ENCODE peak calls at places on chromosomes 1 and 21, in four cellular contexts. V is K562, O is HepG2, S is GM12891. Y is an unnamed sample.

GRCh38 chr1:234675006-234675405 is 65.0 kb upstream of the IRF2BP2 start:
- DNase-seq in V (no peak), S (no peak), O (no peak), Y (no peak)

GRCh38 chr1:192445243-192445642 is 128.5 kb downstream of the RGS21 start:
- DNase-seq in V (no peak), S (no peak), O (no peak), Y (no peak)

GRCh38 chr1:108513114-108513513 is 46.8 kb upstream of the EEIG2 start:
- DNase-seq in S (no peak), V (no peak), O (no peak), Y (no peak)

GRCh38 chr1:65795311-65795710 is 2.6 kb downstream of the PDE4B start:
- DNase-seq in V (no peak), O (no peak), S (no peak), Y (no peak)

GRCh38 chr1:33342041-33342723 is 21.3 kb upstream of the A3GALT2 start:
- DNase-seq in V (no peak), O (peak), S (no peak), Y (no peak)

GRCh38 chr1:109547412-109548320 is 749 bp upstream of the GNAI3 start:
- DNase-seq in S (no peak), O (no peak), V (no peak), Y (no peak)

GRCh38 chr1:98420376-98421097 is 241.0 kb upstream of the SNX7 start:
- DNase-seq in O (no peak), S (no peak), V (no peak), Y (no peak)

GRCh38 chr1:24491577-24492360 is 10.9 kb upstream of the RCAN3 start:
- DNase-seq in O (no peak), V (no peak), S (no peak), Y (no peak)

GRCh38 chr1:234970731-234971476 is 157.7 kb downstream of the TOMM20 start:
- DNase-seq in V (no peak), S (no peak), O (peak), Y (no peak)

GRCh38 chr1:22712502-22713271 is 2.0 kb downstream of the EPHB2 start:
- DNase-seq in S (peak), O (no peak), V (no peak), Y (peak)

GRCh38 chr1:234368320-234369032 is 4.8 kb upstream of the COA6 start:
- DNase-seq in S (no peak), O (no peak), V (no peak), Y (no peak)

GRCh38 chr1:103517380-103518047 is 8.0 kb upstream of the RNPC3 start:
- DNase-seq in V (no peak), S (no peak), O (no peak), Y (no peak)

GRCh38 chr21:30234643-30235042 is 18.7 kb upstream of the CLDN8 start:
- DNase-seq in O (no peak), S (no peak), V (no peak), Y (no peak)

GRCh38 chr1:201084171-201084766 is 28.0 kb downstream of the CACNA1S start:
- DNase-seq in V (no peak), O (no peak), S (no peak), Y (no peak)

GRCh38 chr1:223123238-223123976 is 19.6 kb downstream of the TLR5 start:
- DNase-seq in O (peak), V (peak), S (peak), Y (peak)

GRCh38 chr1:197268012-197268411 is at the start of gene CRB1:
- DNase-seq in V (no peak), S (no peak), O (no peak), Y (no peak)

GRCh38 chr1:211133841-211134669 is at the start of gene KCNH1:
- DNase-seq in O (peak), S (peak), V (peak), Y (peak)

GRCh38 chr1:229753764-229754553 is 127.9 kb downstream of the URB2 start:
- DNase-seq in S (no peak), O (no peak), V (peak), Y (no peak)

GRCh38 chr1:13766906-13767564 is 67.0 kb downstream of the PRDM2 start:
- DNase-seq in S (no peak), O (no peak), V (no peak), Y (no peak)

GRCh38 chr1:55833452-55834160 is 618.4 kb upstream of the USP24 start:
- DNase-seq in S (no peak), O (no peak), V (no peak), Y (no peak)

GRCh38 chr21:33815153-33815707 is 100.4 kb downstream of the ATP5PO start:
- DNase-seq in V (no peak), S (no peak), O (no peak), Y (no peak)

GRCh38 chr1:19367584-19368041 is 55.5 kb downstream of the SLC66A1 start:
- DNase-seq in S (no peak), O (no peak), V (no peak), Y (no peak)

GRCh38 chr1:85626818-85627217 is 46.3 kb downstream of the CCN1 start:
- DNase-seq in S (no peak), V (no peak), O (no peak), Y (no peak)

GRCh38 chr1:19353596-19353995 is 41.5 kb downstream of the SLC66A1 start:
- DNase-seq in S (no peak), V (no peak), O (no peak), Y (no peak)

GRCh38 chr1:94954292-94955220 is 27.6 kb upstream of the CNN3 start:
- DNase-seq in O (no peak), S (no peak), V (no peak), Y (no peak)

GRCh38 chr1:115641762-115642167 is at the start of gene VANGL1:
- DNase-seq in S (peak), O (peak), V (peak), Y (peak)

GRCh38 chr1:163544441-163544840 is 222.7 kb downstream of the NUF2 start:
- DNase-seq in S (no peak), V (no peak), O (peak), Y (no peak)

GRCh38 chr21:46081022-46081861 is 16.7 kb upstream of the COL6A2 start:
- DNase-seq in O (no peak), S (no peak), V (no peak), Y (no peak)

GRCh38 chr1:28646040-28646439 is 2.4 kb upstream of the RNU11 start:
- DNase-seq in O (peak), S (no peak), V (no peak), Y (no peak)

GRCh38 chr1:33181038-33181861 is 593 bp downstream of the TRIM62 start:
- DNase-seq in O (no peak), V (peak), S (peak), Y (no peak)

DNA sequence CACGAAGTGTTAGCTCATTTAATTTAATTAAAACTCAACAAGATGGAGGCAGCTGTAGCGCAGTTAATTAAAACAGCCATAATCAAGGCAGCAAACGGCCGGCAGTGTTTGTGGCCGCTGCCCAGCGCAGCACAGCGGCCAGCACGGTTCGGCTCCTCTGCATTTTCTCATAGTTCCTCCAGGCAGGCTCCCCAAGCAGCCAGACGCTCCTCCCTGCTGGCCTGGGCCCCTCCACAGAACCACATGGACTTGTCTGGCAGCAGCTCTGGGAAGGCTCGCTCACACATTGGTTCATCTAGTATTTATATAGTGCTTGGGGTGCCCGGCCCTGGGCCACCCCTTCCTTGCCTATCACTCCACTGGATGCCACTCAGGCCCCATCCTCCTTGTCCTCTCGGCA is 40.1 kb downstream of the PTPRF start:
- DNase-seq in O (no peak), V (no peak), S (no peak), Y (no peak)
- TF ChIP-seq POLR2A in O (no peak), V (no peak), S (no peak), Y (no peak)

GRCh38 chr1:21705303-21705980 is 36.3 kb upstream of the RAP1GAP start:
- DNase-seq in V (no peak), S (no peak), O (peak), Y (no peak)
- TF ChIP-seq POLR2AphosphoS5 in V (no peak), S (no peak), O (no peak), Y (no peak)

GRCh38 chr1:184387871-184388670 is 1.2 kb downstream of the C1orf21 start:
- DNase-seq in V (no peak), S (no peak), O (no peak), Y (no peak)
- TF ChIP-seq TAF1 in V (no peak), S (no peak), O (no peak), Y (no peak)

DNA sequence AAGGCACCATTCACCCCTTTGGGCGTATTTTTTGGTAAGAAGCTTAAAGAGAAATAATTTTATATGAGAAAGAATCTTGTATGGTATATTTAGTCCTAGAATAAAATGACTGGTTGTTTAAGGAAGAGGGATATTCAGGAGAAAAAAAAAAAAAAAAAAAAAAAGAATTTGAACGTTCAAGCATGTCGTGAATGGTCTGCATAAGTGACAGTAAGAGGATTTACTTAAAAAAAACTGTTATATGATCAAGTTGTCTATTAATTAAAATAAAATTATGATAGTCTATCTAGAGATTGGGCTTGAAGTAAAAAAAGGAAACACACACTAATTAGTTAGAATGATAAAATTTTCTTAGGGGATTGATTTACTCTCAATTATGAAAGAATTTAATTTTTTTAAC is 11.7 kb upstream of the OR14I1 start:
- DNase-seq in S (no peak), V (no peak), O (no peak), Y (no peak)
- TF ChIP-seq POLR2A in S (no peak), V (no peak), O (no peak), Y (no peak)

GRCh38 chr1:9394010-9394409 is 101.3 kb downstream of the SPSB1 start:
- DNase-seq in S (no peak), V (no peak), O (no peak), Y (no peak)

GRCh38 chr1:9397047-9397446 is 104.4 kb downstream of the SPSB1 start:
- DNase-seq in S (no peak), V (no peak), O (no peak), Y (no peak)

GRCh38 chr1:9397984-9398526 is 105.4 kb downstream of the SPSB1 start:
- DNase-seq in V (no peak), S (no peak), O (no peak), Y (no peak)

GRCh38 chr1:9391620-9392019 is 98.9 kb downstream of the SPSB1 start:
- DNase-seq in S (no peak), V (no peak), O (no peak), Y (no peak)

DNA sequence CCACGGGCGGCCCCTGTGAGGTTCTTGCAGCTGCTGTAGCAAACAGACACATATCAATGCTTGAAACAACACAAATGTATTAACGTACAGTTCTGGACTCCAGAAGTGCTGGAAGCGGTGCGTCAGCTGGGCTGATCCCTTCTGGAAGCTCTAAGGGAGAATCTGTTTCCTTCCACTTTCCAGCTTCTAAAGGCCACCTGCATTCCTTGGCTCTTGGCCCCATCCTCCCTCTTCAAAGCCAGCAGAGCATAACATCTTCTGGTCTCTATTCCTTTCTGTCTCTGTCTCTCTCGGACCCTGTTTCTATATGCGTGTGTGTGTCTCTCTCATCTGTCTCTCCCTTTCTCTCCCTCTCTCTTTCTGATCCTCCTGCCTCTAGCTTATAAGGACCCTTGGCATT is 102.3 kb downstream of the SPSB1 start:
- DNase-seq in V (no peak), S (no peak), O (no peak), Y (no peak)
- TF ChIP-seq POLR2AphosphoS5 in V (no peak), S (no peak), O (no peak), Y (no peak)